ENCODE peak calls at places on chromosomes 5 and 9, in five cellular contexts. G is GM23248, O is fibroblast of lung, A is PC-3, N is IMR-90. S is an unnamed sample.

GRCh38 chr5:168159425-168159824 is 132.0 kb upstream of the WWC1 start:
- DNase-seq in N (no peak), O (no peak), A (no peak), G (no peak), S (no peak)

GRCh38 chr9:131650254-131650653 is 89.6 kb downstream of the RAPGEF1 start:
- DNase-seq in N (peak; percentile 47), A (no peak), G (peak; percentile 99), O (peak; percentile 87), S (no peak)

GRCh38 chr9:33466565-33467495 is 6.9 kb downstream of the NOL6 start:
- DNase-seq in N (peak; percentile 24), A (peak; percentile 59), G (peak; percentile 55), O (peak; percentile 36), S (no peak)

GRCh38 chr5:177457239-177458121 is 10.9 kb downstream of the PRR7 start:
- DNase-seq in G (peak; percentile 99), N (peak; percentile 97), O (peak; percentile 97), A (peak; percentile 94), S (peak; percentile 48)

GRCh38 chr5:83312672-83313071 is 158.9 kb upstream of the VCAN start:
- DNase-seq in A (no peak), O (no peak), N (no peak), G (no peak), S (no peak)

GRCh38 chr9:3696368-3696767 is 170.6 kb upstream of the RFX3 start:
- DNase-seq in G (no peak), O (no peak), A (no peak), N (no peak), S (no peak)

GRCh38 chr5:132053483-132053882 is 7.0 kb upstream of the IL3 start:
- DNase-seq in O (no peak), A (no peak), N (no peak), G (no peak), S (no peak)

GRCh38 chr5:36323926-36324781 is 22.5 kb upstream of the RANBP3L start:
- DNase-seq in G (no peak), O (no peak), N (no peak), A (no peak), S (no peak)

GRCh38 chr9:37433754-37434435 is 11.4 kb downstream of the GRHPR start:
- DNase-seq in O (peak; percentile 28), A (no peak), N (peak; percentile 11), G (no peak), S (no peak)

GRCh38 chr5:113575074-113575473 is 61.6 kb downstream of the YTHDC2 start:
- DNase-seq in A (no peak), G (no peak), O (no peak), N (no peak), S (no peak)

GRCh38 chr9:136151214-136151804 is 32.6 kb upstream of the TMEM250 start:
- DNase-seq in N (no peak), O (no peak), G (no peak), A (no peak), S (no peak)
- H3K4me3 ChIP-seq in N (no peak overlapping the region), O (no peak overlapping the region), G (no peak overlapping the region), A (no peak overlapping the region), S (no peak overlapping the region)

GRCh38 chr5:150428106-150428876 is 15.6 kb upstream of the CD74 start:
- DNase-seq in G (no peak), A (no peak), O (no peak), N (no peak), S (no peak)
- H3K9ac ChIP-seq in G (no peak overlapping the region), A (no peak overlapping the region), O (no peak overlapping the region), N (no peak overlapping the region), S (no peak overlapping the region)

DNA sequence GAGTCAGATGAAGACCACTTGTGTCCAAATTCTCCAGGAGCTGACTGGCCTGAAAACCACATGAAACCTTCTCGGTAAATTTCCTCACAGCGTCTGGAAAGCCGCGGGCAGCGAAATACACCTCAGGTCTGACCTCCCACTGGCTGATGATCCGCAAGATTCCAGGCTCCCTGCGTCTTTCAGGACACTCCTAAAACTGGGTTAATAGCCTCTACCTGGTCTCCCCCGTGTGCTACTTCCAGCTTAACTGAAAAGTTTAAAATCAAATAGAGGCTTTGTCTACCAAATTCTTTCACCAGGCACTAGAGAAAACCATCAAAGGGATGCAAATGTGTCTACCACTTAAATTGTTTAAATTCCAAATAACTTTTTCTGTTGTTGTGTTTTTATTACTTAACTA is 312.6 kb downstream of the DRD1 start:
- DNase-seq in A (no peak), O (no peak), G (no peak), N (no peak), S (no peak)
- H3K4me3 ChIP-seq in A (no peak overlapping the region), O (no peak overlapping the region), G (no peak overlapping the region), N (no peak overlapping the region), S (no peak overlapping the region)

GRCh38 chr5:98775962-98776687 is 2.7 kb downstream of the RGMB start:
- DNase-seq in O (peak; percentile 84), A (peak; percentile 83), N (peak; percentile 81), G (peak; percentile 87), S (no peak)
- H3K9ac ChIP-seq in O (no peak overlapping the region), A (peak overlapping the region; percentile 83), N (peak overlapping the region; percentile 94), G (peak overlapping the region; percentile 100), S (no peak overlapping the region)

GRCh38 chr5:117455236-117456233 is 880.9 kb upstream of the SEMA6A start:
- DNase-seq in O (no peak), G (no peak), A (no peak), N (no peak), S (no peak)
- H3K4me3 ChIP-seq in O (no peak overlapping the region), G (no peak overlapping the region), A (peak overlapping the region; percentile 32), N (no peak overlapping the region), S (no peak overlapping the region)

S was measured in SK-N-MC.